ENCODE peak calls at places on chromosomes 4 and X, in five cellular contexts. One of them, this sample, is unnamed.

GRCh38 chr4:46441116-46441859 is 51.4 kb upstream of the GABRA2 start:
- DNase-seq in GM12878: no peak
- DNase-seq in K562: no peak
- DNase-seq in HepG2: no peak
- DNase-seq in SK-N-SH: no peak
- DNase-seq in this sample: no peak

GRCh38 chr4:52019941-52020657 is at the start of gene LRRC66:
- DNase-seq in GM12878: no peak
- DNase-seq in K562: no peak
- DNase-seq in HepG2: peak
- DNase-seq in SK-N-SH: no peak
- DNase-seq in this sample: no peak

GRCh38 chr4:8503801-8504200 is 63.2 kb downstream of the TRMT44 start:
- DNase-seq in GM12878: no peak
- DNase-seq in K562: no peak
- DNase-seq in HepG2: no peak
- DNase-seq in SK-N-SH: no peak
- DNase-seq in this sample: no peak

GRCh38 chr4:131296192-131296591 is 1852.9 kb upstream of the PCDH10 start:
- DNase-seq in GM12878: no peak
- DNase-seq in K562: no peak
- DNase-seq in HepG2: no peak
- DNase-seq in SK-N-SH: no peak
- DNase-seq in this sample: no peak

GRCh38 chrX:87621697-87622096 is 104.1 kb downstream of the KLHL4 start:
- DNase-seq in GM12878: no peak
- DNase-seq in K562: peak
- DNase-seq in HepG2: no peak
- DNase-seq in SK-N-SH: no peak
- DNase-seq in this sample: no peak

GRCh38 chrX:21978346-21978745 is 37.8 kb downstream of the SMS start:
- DNase-seq in GM12878: no peak
- DNase-seq in K562: no peak
- DNase-seq in HepG2: peak
- DNase-seq in SK-N-SH: no peak
- DNase-seq in this sample: no peak

GRCh38 chr4:73139245-73139644 is 69.7 kb upstream of the COX18 start:
- DNase-seq in GM12878: no peak
- DNase-seq in K562: no peak
- DNase-seq in HepG2: no peak
- DNase-seq in SK-N-SH: no peak
- DNase-seq in this sample: no peak

GRCh38 chr4:37793562-37793961 is 32.9 kb upstream of the PGM2 start:
- DNase-seq in GM12878: no peak
- DNase-seq in K562: no peak
- DNase-seq in HepG2: peak
- DNase-seq in SK-N-SH: no peak
- DNase-seq in this sample: no peak

GRCh38 chr4:180058731-180059215 is 2184.4 kb upstream of the TENM3 start:
- DNase-seq in GM12878: no peak
- DNase-seq in K562: peak
- DNase-seq in HepG2: no peak
- DNase-seq in SK-N-SH: peak
- DNase-seq in this sample: peak

GRCh38 chr4:55180980-55181379 is 55.6 kb upstream of the KDR start:
- DNase-seq in GM12878: no peak
- DNase-seq in K562: no peak
- DNase-seq in HepG2: no peak
- DNase-seq in SK-N-SH: no peak
- DNase-seq in this sample: no peak

GRCh38 chrX:107672955-107673378 is 44.7 kb downstream of the PRPS1 start:
- DNase-seq in GM12878: no peak
- DNase-seq in K562: peak
- DNase-seq in HepG2: peak
- DNase-seq in SK-N-SH: peak
- DNase-seq in this sample: peak

GRCh38 chr4:129327637-129328036 is 231.7 kb downstream of the C4orf33 start:
- DNase-seq in GM12878: no peak
- DNase-seq in K562: no peak
- DNase-seq in HepG2: no peak
- DNase-seq in SK-N-SH: no peak
- DNase-seq in this sample: no peak

DNA sequence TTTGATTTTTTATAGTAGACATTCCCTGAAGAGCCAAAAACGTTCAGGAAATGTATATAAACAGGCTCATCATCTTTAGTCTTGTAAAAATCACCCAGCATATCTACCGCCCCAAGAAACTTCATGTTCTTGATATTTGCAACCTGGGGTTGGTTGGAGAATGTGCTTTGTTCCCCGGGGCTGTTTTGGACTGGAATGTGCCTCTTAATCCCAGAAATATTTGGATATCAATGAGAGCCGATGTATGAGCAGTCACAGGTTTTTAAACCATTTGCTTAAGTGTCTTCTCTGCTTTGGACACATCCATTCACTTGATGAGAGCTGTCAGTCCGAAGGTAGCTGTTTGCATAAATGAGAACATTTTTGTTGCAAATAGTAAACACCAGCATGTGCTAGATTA is 449.7 kb downstream of the PCDH7 start:
- DNase-seq in GM12878: no peak
- DNase-seq in K562: no peak
- DNase-seq in HepG2: no peak
- DNase-seq in SK-N-SH: no peak
- DNase-seq in this sample: no peak
- TF ChIP-seq FOXM1 in GM12878: no peak
- TF ChIP-seq FOXM1 in K562: no peak
- TF ChIP-seq FOXM1 in HepG2: no peak
- TF ChIP-seq FOXM1 in SK-N-SH: no peak
- TF ChIP-seq FOXM1 in this sample: no peak

GRCh38 chr4:40719008-40719623 is 30.6 kb upstream of the NSUN7 start:
- DNase-seq in GM12878: peak
- DNase-seq in K562: peak
- DNase-seq in HepG2: peak
- DNase-seq in SK-N-SH: peak
- DNase-seq in this sample: peak
- TF ChIP-seq FOXM1 in GM12878: no peak
- TF ChIP-seq FOXM1 in K562: no peak
- TF ChIP-seq FOXM1 in HepG2: no peak
- TF ChIP-seq FOXM1 in SK-N-SH: no peak
- TF ChIP-seq FOXM1 in this sample: no peak

GRCh38 chr4:145732001-145732400 is 52.1 kb downstream of the C4orf51 start:
- DNase-seq in GM12878: no peak
- DNase-seq in K562: no peak
- DNase-seq in HepG2: no peak
- DNase-seq in SK-N-SH: no peak
- DNase-seq in this sample: no peak
- TF ChIP-seq FOXM1 in GM12878: no peak
- TF ChIP-seq FOXM1 in K562: no peak
- TF ChIP-seq FOXM1 in HepG2: no peak
- TF ChIP-seq FOXM1 in SK-N-SH: no peak
- TF ChIP-seq FOXM1 in this sample: no peak

GRCh38 chrX:39678914-39679313 is 418.8 kb downstream of the BCOR start:
- DNase-seq in GM12878: no peak
- DNase-seq in K562: no peak
- DNase-seq in HepG2: no peak
- DNase-seq in SK-N-SH: peak
- DNase-seq in this sample: no peak

GRCh38 chrX:39679497-39680157 is 418.1 kb downstream of the BCOR start:
- DNase-seq in GM12878: no peak
- DNase-seq in K562: no peak
- DNase-seq in HepG2: no peak
- DNase-seq in SK-N-SH: no peak
- DNase-seq in this sample: no peak

GRCh38 chrX:39677585-39677984 is 420.2 kb downstream of the BCOR start:
- DNase-seq in GM12878: no peak
- DNase-seq in K562: no peak
- DNase-seq in HepG2: no peak
- DNase-seq in SK-N-SH: no peak
- DNase-seq in this sample: no peak

GRCh38 chrX:39676434-39676833 is 421.3 kb downstream of the BCOR start:
- DNase-seq in GM12878: no peak
- DNase-seq in K562: no peak
- DNase-seq in HepG2: no peak
- DNase-seq in SK-N-SH: no peak
- DNase-seq in this sample: no peak

GRCh38 chrX:39677987-39678840 is 419.5 kb downstream of the BCOR start:
- DNase-seq in GM12878: no peak
- DNase-seq in K562: no peak
- DNase-seq in HepG2: no peak
- DNase-seq in SK-N-SH: no peak
- DNase-seq in this sample: no peak
- TF ChIP-seq FOXM1 in GM12878: no peak
- TF ChIP-seq FOXM1 in K562: no peak
- TF ChIP-seq FOXM1 in HepG2: no peak
- TF ChIP-seq FOXM1 in SK-N-SH: no peak
- TF ChIP-seq FOXM1 in this sample: no peak

GRCh38 chrX:101062171-101062570 is 10.3 kb upstream of the TRMT2B start:
- DNase-seq in GM12878: no peak
- DNase-seq in K562: no peak
- DNase-seq in HepG2: no peak
- DNase-seq in SK-N-SH: no peak
- DNase-seq in this sample: no peak
- TF ChIP-seq FOXM1 in GM12878: no peak
- TF ChIP-seq FOXM1 in K562: no peak
- TF ChIP-seq FOXM1 in HepG2: no peak
- TF ChIP-seq FOXM1 in SK-N-SH: no peak
- TF ChIP-seq FOXM1 in this sample: no peak

This sample was measured in HEK293T.